ENCODE peak calls at places on chromosomes 2 and 18, in ten cellular contexts. T is left cardiac atrium; D is small intestine; J is stimulated activated CD4-positive, alpha-beta T cell treated with anti-CD3 and anti-CD28 coated beads, Interleukin-2, amount 100 ng/mL, for 4 hours; V is GM18507; Y is spleen; G is MG63; O is mucosa of gallbladder; Z is foreskin fibroblast; B is AG09309. H is an unnamed sample.

GRCh38 chr18:13376298-13376840 is 157.8 kb downstream of the LDLRAD4 start:
- DNase-seq in T (no peak), D (no peak), J (no peak), V (no peak), Y (no peak), G (peak; percentile 45), O (no peak), Z (no peak), B (no peak), H (no peak)

GRCh38 chr2:160918909-160919503 is 241.2 kb upstream of the TANK start:
- DNase-seq in T (peak; percentile 71), D (peak; percentile 25), J (peak; percentile 4), V (no peak), Y (peak; percentile 75), G (no peak), O (peak; percentile 62), Z (peak; percentile 45), B (no peak), H (peak; percentile 14)

GRCh38 chr2:102932521-102932920 is 170.7 kb downstream of the TMEM182 start:
- DNase-seq in T (no peak), D (no peak), J (no peak), V (no peak), Y (no peak), G (no peak), O (no peak), Z (no peak), B (no peak), H (peak; percentile 11)

GRCh38 chr2:105437708-105438103 is 38.9 kb upstream of the FHL2 start:
- DNase-seq in T (no peak), D (peak; percentile 73), J (no peak), V (no peak), Y (no peak), G (peak; percentile 14), O (no peak), Z (peak; percentile 48), B (peak; percentile 38), H (no peak)

GRCh38 chr18:70194227-70194890 is 11.1 kb downstream of the RTTN start:
- DNase-seq in T (no peak), D (no peak), J (no peak), V (no peak), Y (no peak), G (no peak), O (no peak), Z (no peak), B (no peak), H (no peak)

GRCh38 chr2:174874081-174874480 is 109.8 kb upstream of the CHRNA1 start:
- DNase-seq in T (no peak), D (no peak), J (no peak), V (no peak), Y (no peak), G (no peak), O (no peak), Z (no peak), B (no peak), H (no peak)

GRCh38 chr2:240959214-240959940 is 39.0 kb upstream of the SNED1 start:
- DNase-seq in T (no peak), D (no peak), J (no peak), V (no peak), Y (peak; percentile 64), G (no peak), O (no peak), Z (no peak), B (no peak), H (no peak)

GRCh38 chr2:64104944-64105343 is 39.3 kb downstream of the PELI1 start:
- DNase-seq in T (no peak), D (peak; percentile 87), J (no peak), V (no peak), Y (no peak), G (no peak), O (no peak), Z (no peak), B (no peak), H (no peak)

GRCh38 chr2:21999522-21999921 is 875.8 kb downstream of the TDRD15 start:
- DNase-seq in T (no peak), D (no peak), J (no peak), V (no peak), Y (no peak), G (no peak), O (no peak), Z (no peak), B (no peak), H (no peak)

GRCh38 chr2:172855588-172855987 is 119.9 kb downstream of the RAPGEF4 start:
- DNase-seq in T (no peak), D (no peak), J (no peak), V (no peak), Y (no peak), G (no peak), O (no peak), Z (no peak), B (no peak), H (no peak)

GRCh38 chr2:62197017-62197586 is 1.2 kb downstream of the B3GNT2 start:
- DNase-seq in T (peak; percentile 24), D (peak; percentile 64), J (no peak), V (no peak), Y (peak; percentile 89), G (peak; percentile 12), O (no peak), Z (no peak), B (no peak), H (peak; percentile 50)

GRCh38 chr2:206639636-206640035 is 2.7 kb upstream of the FAM237A start:
- DNase-seq in T (no peak), D (no peak), J (no peak), V (no peak), Y (no peak), G (no peak), O (no peak), Z (no peak), B (no peak), H (no peak)

GRCh38 chr2:109209412-109209811 is 80.4 kb downstream of the SH3RF3 start:
- DNase-seq in T (no peak), D (no peak), J (no peak), V (no peak), Y (no peak), G (peak; percentile 71), O (no peak), Z (peak; percentile 75), B (no peak), H (peak; percentile 27)

GRCh38 chr2:47945036-47945781 is 38.9 kb upstream of the FBXO11 start:
- DNase-seq in T (no peak), D (no peak), J (no peak), V (no peak), Y (no peak), G (no peak), O (no peak), Z (no peak), B (no peak), H (no peak)

GRCh38 chr2:239890347-239890746 is 134.8 kb downstream of the NDUFA10 start:
- DNase-seq in T (no peak), D (no peak), J (no peak), V (no peak), Y (no peak), G (no peak), O (no peak), Z (no peak), B (no peak), H (no peak)

GRCh38 chr2:33069894-33070651 is 123.3 kb downstream of the LTBP1 start:
- DNase-seq in T (peak; percentile 52), D (peak; percentile 3), J (no peak), V (no peak), Y (no peak), G (peak; percentile 96), O (peak; percentile 38), Z (peak; percentile 98), B (peak; percentile 90), H (peak; percentile 99)

GRCh38 chr2:165899311-165899710 is 54.3 kb downstream of the TTC21B start:
- DNase-seq in T (no peak), D (no peak), J (no peak), V (no peak), Y (no peak), G (no peak), O (no peak), Z (no peak), B (peak; percentile 73), H (no peak)

GRCh38 chr2:26363323-26363722 is 16.7 kb upstream of the ADGRF3 start:
- DNase-seq in T (no peak), D (peak; percentile 95), J (no peak), V (no peak), Y (no peak), G (no peak), O (no peak), Z (peak; percentile 27), B (no peak), H (no peak)

GRCh38 chr2:235270291-235270690 is 223.6 kb upstream of the AGAP1 start:
- DNase-seq in T (no peak), D (no peak), J (no peak), V (no peak), Y (no peak), G (no peak), O (no peak), Z (no peak), B (no peak), H (no peak)

GRCh38 chr2:186456941-186457340 is 29.1 kb upstream of the ZC3H15 start:
- DNase-seq in T (no peak), D (no peak), J (no peak), V (no peak), Y (no peak), G (peak; percentile 1), O (no peak), Z (peak; percentile 14), B (peak; percentile 88), H (peak; percentile 16)

GRCh38 chr2:26455801-26456700 is 21.9 kb downstream of the OTOF start:
- DNase-seq in T (no peak), D (peak; percentile 82), J (no peak), V (no peak), Y (peak; percentile 80), G (no peak), O (peak; percentile 23), Z (no peak), B (no peak), H (no peak)

GRCh38 chr2:183079335-183079775 is 808 bp downstream of the DUSP19 start:
- DNase-seq in T (no peak), D (peak; percentile 35), J (no peak), V (no peak), Y (no peak), G (no peak), O (no peak), Z (peak; percentile 6), B (no peak), H (peak; percentile 54)

GRCh38 chr2:215442392-215442787 is 6.5 kb upstream of the FN1 start:
- DNase-seq in T (no peak), D (no peak), J (no peak), V (no peak), Y (no peak), G (no peak), O (no peak), Z (no peak), B (no peak), H (no peak)

GRCh38 chr2:223062304-223062845 is 10.4 kb downstream of the KCNE4 start:
- DNase-seq in T (no peak), D (no peak), J (no peak), V (no peak), Y (no peak), G (no peak), O (no peak), Z (no peak), B (no peak), H (no peak)

GRCh38 chr2:100257939-100258338 is 64.4 kb downstream of the LONRF2 start:
- DNase-seq in T (no peak), D (no peak), J (no peak), V (no peak), Y (peak; percentile 53), G (no peak), O (no peak), Z (no peak), B (no peak), H (no peak)

GRCh38 chr2:191746809-191747208 is 68.9 kb downstream of the NABP1 start:
- DNase-seq in T (peak; percentile 21), D (no peak), J (no peak), V (no peak), Y (no peak), G (peak; percentile 26), O (no peak), Z (no peak), B (no peak), H (peak; percentile 30)

GRCh38 chr2:164922119-164922518 is 33.2 kb downstream of the SLC38A11 start:
- DNase-seq in T (no peak), D (no peak), J (no peak), V (no peak), Y (no peak), G (no peak), O (no peak), Z (peak; percentile 46), B (no peak), H (peak; percentile 7)

GRCh38 chr2:228771306-228771705 is 499.8 kb downstream of the PID1 start:
- DNase-seq in T (no peak), D (no peak), J (no peak), V (no peak), Y (no peak), G (no peak), O (no peak), Z (peak; percentile 5), B (no peak), H (no peak)

H was measured in RKO.